ENCODE peak calls at places on chromosome 2, in six cellular contexts. C, P, N, S, A and T are unnamed samples.

GRCh38 chr2:133591164-133591563 is 22.9 kb upstream of the NCKAP5 start:
- DNase-seq in C (no peak), P (no peak), N (no peak), S (peak), A (no peak), T (no peak)

GRCh38 chr2:75424936-75425619 is 135.7 kb downstream of the EVA1A start:
- DNase-seq in C (no peak), P (no peak), N (peak), S (peak), A (no peak), T (no peak)

GRCh38 chr2:8872821-8873432 is 35.5 kb upstream of the KIDINS220 start:
- DNase-seq in C (no peak), P (peak), N (peak), S (peak), A (no peak), T (no peak)

GRCh38 chr2:180733330-180733729 is 247.1 kb upstream of the UBE2E3 start:
- DNase-seq in C (no peak), P (no peak), N (no peak), S (no peak), A (no peak), T (no peak)

GRCh38 chr2:234334146-234334545 is 162.7 kb downstream of the ARL4C start:
- DNase-seq in C (no peak), P (no peak), N (no peak), S (peak), A (no peak), T (no peak)

GRCh38 chr2:110783474-110783873 is 51.1 kb downstream of the ACOXL start:
- DNase-seq in C (no peak), P (no peak), N (no peak), S (no peak), A (no peak), T (no peak)

GRCh38 chr2:173522356-173522755 is 167.7 kb downstream of the CDCA7 start:
- DNase-seq in C (no peak), P (no peak), N (no peak), S (no peak), A (no peak), T (no peak)

GRCh38 chr2:171342014-171342413 is 91.8 kb downstream of the METTL8 start:
- DNase-seq in C (no peak), P (peak), N (no peak), S (no peak), A (no peak), T (no peak)

GRCh38 chr2:74908763-74909444 is 49.5 kb upstream of the POLE4 start:
- DNase-seq in C (peak), P (no peak), N (no peak), S (peak), A (no peak), T (no peak)

GRCh38 chr2:173021939-173022371 is 53.7 kb upstream of the MAP3K20 start:
- DNase-seq in C (no peak), P (no peak), N (peak), S (peak), A (no peak), T (no peak)

GRCh38 chr2:23603581-23603980 is 218.6 kb downstream of the KLHL29 start:
- DNase-seq in C (no peak), P (no peak), N (no peak), S (no peak), A (no peak), T (no peak)

GRCh38 chr2:1822341-1822740 is 78.0 kb upstream of the PXDN start:
- DNase-seq in C (no peak), P (no peak), N (no peak), S (no peak), A (no peak), T (no peak)

GRCh38 chr2:46036929-46037328 is 260.3 kb upstream of the EPAS1 start:
- DNase-seq in C (no peak), P (no peak), N (peak), S (peak), A (no peak), T (no peak)

GRCh38 chr2:162327806-162328205 is 9.3 kb upstream of the IFIH1 start:
- DNase-seq in C (no peak), P (no peak), N (no peak), S (no peak), A (no peak), T (no peak)

GRCh38 chr2:167342769-167343168 is 454.5 kb downstream of the XIRP2 start:
- DNase-seq in C (no peak), P (no peak), N (peak), S (peak), A (no peak), T (no peak)

GRCh38 chr2:10071595-10071994 is 8.6 kb downstream of the CYS1 start:
- DNase-seq in C (no peak), P (no peak), N (no peak), S (no peak), A (no peak), T (no peak)

GRCh38 chr2:11559066-11559785 is 25.4 kb downstream of the GREB1 start:
- DNase-seq in C (no peak), P (no peak), N (no peak), S (no peak), A (no peak), T (no peak)

GRCh38 chr2:213119061-213119809 is 32.2 kb downstream of the IKZF2 start:
- DNase-seq in C (no peak), P (peak), N (peak), S (peak), A (no peak), T (no peak)

GRCh38 chr2:31287681-31288080 is 53.7 kb downstream of the EHD3 start:
- DNase-seq in C (no peak), P (no peak), N (no peak), S (peak), A (no peak), T (no peak)

GRCh38 chr2:70981866-70982810 is 3.7 kb downstream of the ANKRD53 start:
- DNase-seq in C (no peak), P (no peak), N (no peak), S (no peak), A (peak), T (peak)

GRCh38 chr2:226423498-226423960 is 376.1 kb downstream of the IRS1 start:
- DNase-seq in C (no peak), P (peak), N (no peak), S (no peak), A (peak), T (no peak)

GRCh38 chr2:144648837-144649485 is 129.0 kb upstream of the ZEB2 start:
- DNase-seq in C (no peak), P (no peak), N (no peak), S (no peak), A (no peak), T (no peak)

GRCh38 chr2:231017250-231017636 is 20.1 kb upstream of the C2orf72 start:
- DNase-seq in C (no peak), P (no peak), N (peak), S (no peak), A (no peak), T (no peak)

GRCh38 chr2:216081487-216082387 is at the start of the genes PECR and TMEM169:
- DNase-seq in C (peak), P (peak), N (peak), S (peak), A (peak), T (peak)

GRCh38 chr2:174412256-174412655 is 16.7 kb downstream of the SCRN3 start:
- DNase-seq in C (no peak), P (no peak), N (no peak), S (no peak), A (no peak), T (no peak)

GRCh38 chr2:73075477-73076373 is 4.2 kb upstream of the SFXN5 start:
- DNase-seq in C (no peak), P (no peak), N (peak), S (no peak), A (no peak), T (no peak)

GRCh38 chr2:133680399-133681044 is 112.3 kb upstream of the NCKAP5 start:
- DNase-seq in C (peak), P (no peak), N (no peak), S (no peak), A (no peak), T (no peak)

GRCh38 chr2:26617259-26618083 is 23.7 kb downstream of the CIB4 start:
- DNase-seq in C (no peak), P (no peak), N (no peak), S (no peak), A (no peak), T (no peak)

GRCh38 chr2:45860136-45861106 is 208.9 kb downstream of the PRKCE start:
- DNase-seq in C (peak), P (peak), N (peak), S (peak), A (no peak), T (no peak)

GRCh38 chr2:42102606-42103450 is 55.0 kb downstream of the PKDCC start:
- DNase-seq in C (peak), P (peak), N (no peak), S (peak), A (peak), T (peak)

GRCh38 chr2:85800576-85800975 is 46.8 kb downstream of the ATOH8 start:
- DNase-seq in C (no peak), P (no peak), N (no peak), S (no peak), A (no peak), T (no peak)

GRCh38 chr2:240259201-240259923 is 118.9 kb upstream of the OTOS start:
- DNase-seq in C (no peak), P (no peak), N (no peak), S (peak), A (no peak), T (no peak)

GRCh38 chr2:47903781-47904447 is 2.4 kb downstream of the FBXO11 start:
- DNase-seq in C (no peak), P (no peak), N (no peak), S (no peak), A (no peak), T (no peak)

GRCh38 chr2:84991404-84992151 is 20.6 kb downstream of the KCMF1 start:
- DNase-seq in C (no peak), P (no peak), N (peak), S (peak), A (no peak), T (no peak)

GRCh38 chr2:78896536-78896935 is 129.0 kb upstream of the REG3G start:
- DNase-seq in C (no peak), P (no peak), N (no peak), S (no peak), A (no peak), T (no peak)

DNA sequence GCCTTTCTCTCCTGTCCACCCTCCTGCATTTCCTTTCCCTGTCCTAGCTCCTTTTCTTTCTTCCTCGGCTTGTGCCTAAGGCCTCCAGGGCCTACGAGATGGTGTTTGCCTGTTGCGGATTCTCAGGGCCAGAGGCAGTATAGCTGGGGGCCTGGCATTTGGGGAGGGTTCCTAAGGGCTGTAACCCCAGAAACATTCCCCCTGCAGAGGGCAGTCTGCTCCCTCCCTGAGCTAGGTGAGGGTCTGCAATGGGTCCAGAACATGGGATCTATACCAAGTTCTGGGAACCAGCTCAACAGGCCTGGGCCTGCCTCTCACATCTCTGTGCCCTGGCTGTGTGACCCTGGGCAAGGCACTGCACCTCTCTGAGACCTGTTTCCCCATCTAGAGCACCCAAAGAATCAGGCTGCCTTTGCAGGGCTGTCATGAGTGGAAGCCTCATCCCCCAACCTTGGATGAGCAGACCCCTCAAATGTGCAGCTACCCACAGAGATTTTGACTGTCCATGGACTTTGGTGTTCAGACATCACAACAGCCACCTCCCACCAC is 97.5 kb downstream of the GLI2 start:
- DNase-seq in C (no peak), P (no peak), N (no peak), S (no peak), A (no peak), T (no peak)
- TF ChIP-seq CTCF in C (no peak), P (no peak), N (peak), S (peak), A (no peak), T (no peak)

GRCh38 chr2:219491278-219491967 is 7.3 kb upstream of the GMPPA start:
- DNase-seq in C (no peak), P (no peak), N (no peak), S (no peak), A (no peak), T (no peak)

GRCh38 chr2:219490600-219491130 is 8.0 kb upstream of the GMPPA start:
- DNase-seq in C (no peak), P (no peak), N (no peak), S (no peak), A (no peak), T (no peak)

GRCh38 chr2:219489315-219489714 is 9.4 kb upstream of the GMPPA start:
- DNase-seq in C (no peak), P (no peak), N (no peak), S (no peak), A (no peak), T (no peak)

GRCh38 chr2:219488844-219489194 is 9.9 kb upstream of the GMPPA start:
- DNase-seq in C (no peak), P (no peak), N (no peak), S (no peak), A (no peak), T (no peak)

GRCh38 chr2:219490186-219490585 is 8.5 kb upstream of the GMPPA start:
- DNase-seq in C (no peak), P (no peak), N (no peak), S (no peak), A (no peak), T (no peak)
- TF ChIP-seq CTCF in C (no peak), P (no peak), N (peak), S (peak), A (no peak), T (no peak)

GRCh38 chr2:33673937-33674336 is 74.8 kb upstream of the FAM98A start:
- DNase-seq in C (no peak), P (peak), N (peak), S (peak), A (no peak), T (no peak)
- TF ChIP-seq CTCF in C (peak), P (peak), N (peak), S (no peak), A (no peak), T (no peak)

GRCh38 chr2:241393524-241394196 is 37.6 kb downstream of the FARP2 start:
- DNase-seq in C (no peak), P (peak), N (no peak), S (no peak), A (no peak), T (no peak)

GRCh38 chr2:241386519-241386918 is 30.4 kb downstream of the FARP2 start:
- DNase-seq in C (no peak), P (no peak), N (no peak), S (peak), A (no peak), T (no peak)

GRCh38 chr2:241390301-241391206 is 34.5 kb downstream of the FARP2 start:
- DNase-seq in C (no peak), P (peak), N (no peak), S (no peak), A (no peak), T (no peak)

GRCh38 chr2:241389697-241390096 is 33.6 kb downstream of the FARP2 start:
- DNase-seq in C (no peak), P (no peak), N (peak), S (no peak), A (no peak), T (no peak)

GRCh38 chr2:241391892-241392665 is 36.0 kb downstream of the FARP2 start:
- DNase-seq in C (no peak), P (peak), N (peak), S (peak), A (no peak), T (no peak)
- TF ChIP-seq CTCF in C (no peak), P (peak), N (peak), S (peak), A (no peak), T (no peak)

DNA sequence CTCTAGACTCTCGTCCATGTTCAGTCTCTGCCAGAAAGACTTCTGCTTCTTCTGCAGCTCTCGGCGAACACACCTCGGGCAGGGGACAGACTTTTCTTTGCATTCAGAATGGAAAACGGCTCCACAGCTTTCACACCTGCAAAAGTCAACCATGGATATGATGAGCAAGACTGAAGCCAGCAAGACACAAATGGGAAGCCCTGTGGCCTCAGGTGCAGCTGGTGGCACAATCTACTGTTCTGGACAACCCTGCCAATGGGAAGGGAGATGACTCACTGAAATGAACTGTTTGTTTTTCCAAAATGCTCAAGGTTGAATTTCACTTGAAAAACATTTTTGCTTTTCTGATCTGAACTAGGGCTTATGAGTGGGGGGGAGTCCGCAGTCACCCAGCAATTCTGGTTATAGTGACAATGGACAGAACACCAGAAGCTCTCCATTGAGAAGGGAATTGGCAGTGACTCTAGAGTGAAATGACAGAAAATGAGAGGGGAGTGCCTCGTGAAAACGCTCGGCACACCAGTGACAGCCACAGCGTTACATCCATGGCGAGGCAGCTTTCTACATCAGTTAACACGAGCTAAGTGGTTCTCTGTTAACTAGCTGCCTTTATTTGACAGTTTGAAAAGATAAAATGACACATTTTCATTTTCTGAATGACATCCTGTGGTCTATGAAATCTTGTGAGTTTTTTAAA is 58.8 kb upstream of the FZD5 start:
- DNase-seq in C (no peak), P (no peak), N (peak), S (no peak), A (no peak), T (no peak)
- TF ChIP-seq CTCF in C (no peak), P (no peak), N (no peak), S (no peak), A (no peak), T (no peak)